ENCODE peak calls at places on chromosomes 3 and 15, in ten cellular contexts. O, X, T, M, K, W, V, B, C and P are unnamed samples.

GRCh38 chr3:106825962-106826605 is 551.2 kb upstream of the CCDC54 start:
- DNase-seq in O (no peak), X (peak; percentile 41), T (peak; percentile 82), M (no peak), K (no peak), W (no peak), V (no peak), B (no peak), C (no peak), P (no peak)

GRCh38 chr15:85704021-85704420 is 90.7 kb downstream of the KLHL25 start:
- DNase-seq in O (no peak), X (no peak), T (no peak), M (no peak), K (no peak), W (no peak), V (no peak), B (no peak), C (no peak), P (no peak)

GRCh38 chr3:5277612-5278236 is 90.2 kb downstream of the EDEM1 start:
- DNase-seq in O (no peak), X (no peak), T (no peak), M (no peak), K (no peak), W (no peak), V (no peak), B (no peak), C (no peak), P (no peak)

GRCh38 chr3:189947948-189948723 is 172.6 kb downstream of the P3H2 start:
- DNase-seq in O (no peak), X (peak; percentile 59), T (peak; percentile 50), M (peak; percentile 31), K (no peak), W (no peak), V (no peak), B (no peak), C (peak; percentile 75), P (no peak)

GRCh38 chr3:111734652-111735051 is 124.4 kb upstream of the PHLDB2 start:
- DNase-seq in O (no peak), X (no peak), T (no peak), M (no peak), K (no peak), W (no peak), V (no peak), B (no peak), C (no peak), P (no peak)

GRCh38 chr3:194204036-194204792 is 68.3 kb downstream of the HES1 start:
- DNase-seq in O (peak; percentile 70), X (no peak), T (peak; percentile 30), M (no peak), K (no peak), W (peak; percentile 60), V (no peak), B (peak; percentile 33), C (no peak), P (no peak)

GRCh38 chr3:196044513-196044912 is 37.4 kb downstream of the TFRC start:
- DNase-seq in O (no peak), X (no peak), T (no peak), M (no peak), K (no peak), W (no peak), V (no peak), B (no peak), C (no peak), P (no peak)

GRCh38 chr3:23856286-23856685 is 50.5 kb downstream of the UBE2E1 start:
- DNase-seq in O (no peak), X (no peak), T (no peak), M (no peak), K (no peak), W (no peak), V (no peak), B (no peak), C (no peak), P (no peak)

GRCh38 chr3:59327324-59327939 is 277.6 kb upstream of the CFAP20DC start:
- DNase-seq in O (no peak), X (no peak), T (peak; percentile 86), M (no peak), K (no peak), W (no peak), V (no peak), B (no peak), C (no peak), P (no peak)

GRCh38 chr3:59321881-59322540 is 272.2 kb upstream of the CFAP20DC start:
- DNase-seq in O (no peak), X (no peak), T (no peak), M (no peak), K (no peak), W (no peak), V (no peak), B (no peak), C (no peak), P (no peak)

GRCh38 chr3:59326246-59327024 is 276.6 kb upstream of the CFAP20DC start:
- DNase-seq in O (no peak), X (no peak), T (peak; percentile 67), M (peak; percentile 2), K (no peak), W (no peak), V (peak; percentile 26), B (no peak), C (no peak), P (no peak)
- H3K4me1 ChIP-seq in O (no peaks in the 10 kb centered on the region), X (no peaks in the 10 kb centered on the region), T (peaks cover 2% of the 10 kb centered on the region), M (no peaks in the 10 kb centered on the region), K (no peaks in the 10 kb centered on the region), W (no peaks in the 10 kb centered on the region), V (no peaks in the 10 kb centered on the region), B (no peaks in the 10 kb centered on the region), C (no peaks in the 10 kb centered on the region), P (no peaks in the 10 kb centered on the region)

DNA sequence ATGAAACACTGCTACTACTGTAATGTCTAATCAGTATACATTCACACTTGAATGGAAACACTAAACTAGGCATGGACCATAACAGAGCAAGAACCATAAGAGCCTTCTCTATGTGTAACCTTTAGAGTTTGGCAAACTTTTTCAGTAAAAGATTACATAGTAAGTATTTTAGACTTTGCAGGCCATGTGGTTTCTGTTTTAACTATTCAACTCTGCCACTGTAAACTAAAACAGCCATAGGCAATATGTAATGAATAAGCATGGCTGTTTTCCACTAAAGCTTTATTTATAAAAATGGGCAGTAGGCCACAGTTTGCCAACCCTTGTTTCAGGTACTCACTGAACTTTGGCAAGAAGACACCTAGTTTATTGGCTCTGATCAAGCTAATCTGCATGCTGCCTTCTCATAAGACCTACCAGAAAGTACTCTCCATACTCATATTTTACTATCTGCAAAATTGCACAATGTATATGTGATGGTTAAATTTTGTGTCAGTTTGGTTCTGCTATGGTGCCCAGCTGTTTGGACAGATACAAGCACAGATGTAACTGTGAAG is 46.0 kb downstream of the UACA start:
- DNase-seq in O (no peak), X (no peak), T (no peak), M (no peak), K (no peak), W (no peak), V (no peak), B (no peak), C (no peak), P (no peak)
- H3K4me1 ChIP-seq in O (peaks cover 14% of the 10 kb centered on the region), X (peaks cover 52% of the 10 kb centered on the region), T (peaks cover 7% of the 10 kb centered on the region), M (no peaks in the 10 kb centered on the region), K (peaks cover 13% of the 10 kb centered on the region), W (peaks cover 16% of the 10 kb centered on the region), V (no peaks in the 10 kb centered on the region), B (peaks cover 61% of the 10 kb centered on the region), C (peaks cover 74% of the 10 kb centered on the region), P (peaks cover 17% of the 10 kb centered on the region)

GRCh38 chr3:149848238-149848637 is 35.2 kb downstream of the RNF13 start:
- DNase-seq in O (no peak), X (no peak), T (no peak), M (no peak), K (no peak), W (no peak), V (no peak), B (no peak), C (no peak), P (no peak)

GRCh38 chr3:149848688-149849087 is 35.7 kb downstream of the RNF13 start:
- DNase-seq in O (no peak), X (no peak), T (no peak), M (no peak), K (no peak), W (no peak), V (no peak), B (no peak), C (no peak), P (no peak)

GRCh38 chr3:149845570-149846244 is 32.7 kb downstream of the RNF13 start:
- DNase-seq in O (no peak), X (no peak), T (no peak), M (no peak), K (no peak), W (no peak), V (no peak), B (no peak), C (peak; percentile 20), P (no peak)

DNA sequence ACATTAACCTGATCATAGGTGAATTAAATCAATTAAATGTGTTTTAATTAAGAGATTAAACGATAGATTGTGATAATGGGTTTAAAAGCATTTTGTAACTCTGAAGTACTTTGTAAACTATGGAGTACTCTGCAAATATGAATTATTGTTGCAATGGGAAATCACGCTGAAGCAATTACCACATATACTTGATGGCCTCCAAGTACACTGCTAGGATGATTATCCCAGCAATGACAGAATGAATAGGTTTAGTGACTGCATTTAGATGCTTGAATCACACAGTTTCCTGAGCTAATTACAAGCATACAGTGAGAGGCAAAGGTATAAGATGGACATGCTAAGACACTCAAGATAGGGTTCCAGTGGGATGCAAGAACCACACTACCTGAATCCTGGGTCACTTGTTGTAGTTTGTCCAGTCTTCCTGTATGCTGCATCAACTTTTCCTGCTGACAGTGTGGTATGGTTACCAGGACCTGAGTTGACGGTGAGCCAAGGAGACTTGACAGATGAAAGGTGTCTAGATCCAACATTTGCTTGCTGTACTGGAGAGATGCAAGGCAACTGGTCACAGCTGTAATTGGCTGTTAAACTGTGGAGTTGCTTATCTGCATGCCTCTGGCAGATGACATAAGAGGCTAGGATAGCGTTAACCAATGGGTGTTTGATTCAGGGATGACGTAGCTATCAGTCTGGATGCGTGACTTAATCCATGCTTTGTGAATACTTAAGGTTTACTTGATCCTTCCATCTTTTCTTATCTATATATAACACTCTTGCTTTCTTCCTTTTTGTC is 38.0 kb downstream of the RNF13 start:
- DNase-seq in O (no peak), X (no peak), T (peak; percentile 51), M (no peak), K (no peak), W (no peak), V (peak; percentile 40), B (no peak), C (no peak), P (no peak)
- H3K4me1 ChIP-seq in O (no peaks in the 10 kb centered on the region), X (no peaks in the 10 kb centered on the region), T (no peaks in the 10 kb centered on the region), M (no peaks in the 10 kb centered on the region), K (no peaks in the 10 kb centered on the region), W (no peaks in the 10 kb centered on the region), V (no peaks in the 10 kb centered on the region), B (no peaks in the 10 kb centered on the region), C (no peaks in the 10 kb centered on the region), P (no peaks in the 10 kb centered on the region)

GRCh38 chr15:67834249-67834592 is 5.6 kb downstream of the RNU6-1 start:
- DNase-seq in O (no peak), X (no peak), T (no peak), M (no peak), K (no peak), W (no peak), V (no peak), B (no peak), C (no peak), P (no peak)

GRCh38 chr15:67831363-67831762 is 6.1 kb downstream of the SKOR1 start:
- DNase-seq in O (no peak), X (no peak), T (no peak), M (no peak), K (no peak), W (no peak), V (no peak), B (no peak), C (no peak), P (no peak)

GRCh38 chr15:67832965-67833503 is 6.8 kb downstream of the RNU6-1 start:
- DNase-seq in O (no peak), X (no peak), T (no peak), M (no peak), K (no peak), W (no peak), V (no peak), B (no peak), C (no peak), P (no peak)

GRCh38 chr15:67833504-67834248 is 6.2 kb downstream of the RNU6-1 start:
- DNase-seq in O (peak; percentile 78), X (peak; percentile 47), T (peak; percentile 81), M (peak; percentile 64), K (no peak), W (no peak), V (peak; percentile 84), B (peak; percentile 75), C (no peak), P (peak; percentile 74)

DNA sequence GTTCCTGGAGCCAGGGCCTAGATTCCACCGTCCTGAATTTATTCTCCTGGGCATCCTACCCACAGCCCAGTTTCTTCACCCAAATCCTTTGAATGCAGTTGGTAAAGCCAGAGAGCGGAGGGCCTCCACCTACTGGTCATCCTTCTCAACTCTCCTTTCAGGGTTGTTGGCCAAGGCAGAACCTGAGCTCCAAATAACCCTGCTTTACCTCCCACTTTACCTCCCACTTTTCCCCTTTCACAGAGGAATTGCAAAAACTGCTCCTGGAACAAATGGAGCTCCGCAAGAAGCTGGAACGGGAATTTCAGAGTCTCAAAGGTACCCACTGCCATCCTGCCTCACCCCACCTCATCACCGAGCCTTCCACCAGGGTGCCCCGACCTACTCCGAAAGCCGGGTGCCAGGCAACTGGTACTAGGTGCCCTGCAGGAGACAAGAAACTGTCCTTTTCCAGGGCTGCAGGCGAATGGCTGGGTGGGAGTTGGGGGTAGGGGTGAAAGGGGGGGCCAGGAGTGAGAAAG is 6.8 kb downstream of the SKOR1 start:
- DNase-seq in O (no peak), X (no peak), T (peak; percentile 80), M (peak; percentile 63), K (no peak), W (no peak), V (no peak), B (no peak), C (no peak), P (no peak)
- H3K4me1 ChIP-seq in O (peaks cover 7% of the 10 kb centered on the region), X (peaks cover 32% of the 10 kb centered on the region), T (peaks cover 4% of the 10 kb centered on the region), M (peaks cover 44% of the 10 kb centered on the region), K (peaks cover 41% of the 10 kb centered on the region), W (peaks cover 8% of the 10 kb centered on the region), V (peaks cover 31% of the 10 kb centered on the region), B (peaks cover 11% of the 10 kb centered on the region), C (peaks cover 11% of the 10 kb centered on the region), P (peaks cover 54% of the 10 kb centered on the region)